ENCODE peak calls at places on chromosomes 2 and 18, in eight cellular contexts. One of them, this sample, is unnamed.
A peak's percentile ranks its signal among the peaks of the same experiment; 100 is the strongest.

GRCh38 chr18:39487932-39488331 is 1922.3 kb upstream of the CELF4 start:
- DNase-seq in stimulated activated naive CD8-positive, alpha-beta T cell treated with anti-CD3 and anti-CD28 coated beads, Interleukin-15, Interleukin-2, amounts not matched to agents 100 U/mL and 50 U/mL, for 24 hours: no peak
- DNase-seq in GM20000: no peak
- DNase-seq in naive thymus-derived CD8-positive, alpha-beta T cell: no peak
- DNase-seq in occipital lobe: no peak
- DNase-seq in mesothelial cell of epicardium: no peak
- DNase-seq in IMR-90: no peak
- DNase-seq in RWPE1: no peak
- DNase-seq in this sample: no peak

GRCh38 chr18:7645756-7646155 is 78.6 kb downstream of the PTPRM start:
- DNase-seq in stimulated activated naive CD8-positive, alpha-beta T cell treated with anti-CD3 and anti-CD28 coated beads, Interleukin-15, Interleukin-2, amounts not matched to agents 100 U/mL and 50 U/mL, for 24 hours: no peak
- DNase-seq in GM20000: no peak
- DNase-seq in naive thymus-derived CD8-positive, alpha-beta T cell: no peak
- DNase-seq in occipital lobe: no peak
- DNase-seq in mesothelial cell of epicardium: no peak
- DNase-seq in IMR-90: no peak
- DNase-seq in RWPE1: no peak
- DNase-seq in this sample: no peak

GRCh38 chr2:217698691-217699090 is 304.1 kb downstream of the TNS1 start:
- DNase-seq in stimulated activated naive CD8-positive, alpha-beta T cell treated with anti-CD3 and anti-CD28 coated beads, Interleukin-15, Interleukin-2, amounts not matched to agents 100 U/mL and 50 U/mL, for 24 hours: no peak
- DNase-seq in GM20000: no peak
- DNase-seq in naive thymus-derived CD8-positive, alpha-beta T cell: no peak
- DNase-seq in occipital lobe: no peak
- DNase-seq in mesothelial cell of epicardium: no peak
- DNase-seq in IMR-90: no peak
- DNase-seq in RWPE1: no peak
- DNase-seq in this sample: no peak

GRCh38 chr2:165070089-165070488 is 114.8 kb upstream of the SLC38A11 start:
- DNase-seq in stimulated activated naive CD8-positive, alpha-beta T cell treated with anti-CD3 and anti-CD28 coated beads, Interleukin-15, Interleukin-2, amounts not matched to agents 100 U/mL and 50 U/mL, for 24 hours: no peak
- DNase-seq in GM20000: no peak
- DNase-seq in naive thymus-derived CD8-positive, alpha-beta T cell: no peak
- DNase-seq in occipital lobe: no peak
- DNase-seq in mesothelial cell of epicardium: no peak
- DNase-seq in IMR-90: no peak
- DNase-seq in RWPE1: no peak
- DNase-seq in this sample: no peak

GRCh38 chr18:42544901-42545300 is 570.6 kb downstream of the RIT2 start:
- DNase-seq in stimulated activated naive CD8-positive, alpha-beta T cell treated with anti-CD3 and anti-CD28 coated beads, Interleukin-15, Interleukin-2, amounts not matched to agents 100 U/mL and 50 U/mL, for 24 hours: no peak
- DNase-seq in GM20000: no peak
- DNase-seq in naive thymus-derived CD8-positive, alpha-beta T cell: no peak
- DNase-seq in occipital lobe: no peak
- DNase-seq in mesothelial cell of epicardium: no peak
- DNase-seq in IMR-90: no peak
- DNase-seq in RWPE1: no peak
- DNase-seq in this sample: no peak

GRCh38 chr2:46950314-46950713 is 34.7 kb upstream of the MCFD2 start:
- DNase-seq in stimulated activated naive CD8-positive, alpha-beta T cell treated with anti-CD3 and anti-CD28 coated beads, Interleukin-15, Interleukin-2, amounts not matched to agents 100 U/mL and 50 U/mL, for 24 hours: no peak
- DNase-seq in GM20000: no peak
- DNase-seq in naive thymus-derived CD8-positive, alpha-beta T cell: no peak
- DNase-seq in occipital lobe: no peak
- DNase-seq in mesothelial cell of epicardium: no peak
- DNase-seq in IMR-90: no peak
- DNase-seq in RWPE1: no peak
- DNase-seq in this sample: no peak

GRCh38 chr2:98669675-98670074 is 61.3 kb downstream of the MGAT4A start:
- DNase-seq in stimulated activated naive CD8-positive, alpha-beta T cell treated with anti-CD3 and anti-CD28 coated beads, Interleukin-15, Interleukin-2, amounts not matched to agents 100 U/mL and 50 U/mL, for 24 hours: no peak
- DNase-seq in GM20000: no peak
- DNase-seq in naive thymus-derived CD8-positive, alpha-beta T cell: no peak
- DNase-seq in occipital lobe: no peak
- DNase-seq in mesothelial cell of epicardium: no peak
- DNase-seq in IMR-90: no peak
- DNase-seq in RWPE1: no peak
- DNase-seq in this sample: peak; percentile 39

GRCh38 chr2:140695163-140695562 is 1435.7 kb downstream of the LRP1B start:
- DNase-seq in stimulated activated naive CD8-positive, alpha-beta T cell treated with anti-CD3 and anti-CD28 coated beads, Interleukin-15, Interleukin-2, amounts not matched to agents 100 U/mL and 50 U/mL, for 24 hours: no peak
- DNase-seq in GM20000: no peak
- DNase-seq in naive thymus-derived CD8-positive, alpha-beta T cell: no peak
- DNase-seq in occipital lobe: peak; percentile 0
- DNase-seq in mesothelial cell of epicardium: no peak
- DNase-seq in IMR-90: peak; percentile 62
- DNase-seq in RWPE1: no peak
- DNase-seq in this sample: peak; percentile 39

GRCh38 chr2:203804070-203804469 is 63.5 kb upstream of the CTLA4 start:
- DNase-seq in stimulated activated naive CD8-positive, alpha-beta T cell treated with anti-CD3 and anti-CD28 coated beads, Interleukin-15, Interleukin-2, amounts not matched to agents 100 U/mL and 50 U/mL, for 24 hours: peak; percentile 59
- DNase-seq in GM20000: no peak
- DNase-seq in naive thymus-derived CD8-positive, alpha-beta T cell: no peak
- DNase-seq in occipital lobe: peak; percentile 47
- DNase-seq in mesothelial cell of epicardium: no peak
- DNase-seq in IMR-90: peak; percentile 96
- DNase-seq in RWPE1: no peak
- DNase-seq in this sample: peak; percentile 39

GRCh38 chr2:170492010-170492409 is 223.1 kb upstream of the SP5 start:
- DNase-seq in stimulated activated naive CD8-positive, alpha-beta T cell treated with anti-CD3 and anti-CD28 coated beads, Interleukin-15, Interleukin-2, amounts not matched to agents 100 U/mL and 50 U/mL, for 24 hours: no peak
- DNase-seq in GM20000: no peak
- DNase-seq in naive thymus-derived CD8-positive, alpha-beta T cell: no peak
- DNase-seq in occipital lobe: no peak
- DNase-seq in mesothelial cell of epicardium: no peak
- DNase-seq in IMR-90: no peak
- DNase-seq in RWPE1: no peak
- DNase-seq in this sample: no peak

GRCh38 chr18:49368876-49369440 is 91.5 kb downstream of the DYM start:
- DNase-seq in stimulated activated naive CD8-positive, alpha-beta T cell treated with anti-CD3 and anti-CD28 coated beads, Interleukin-15, Interleukin-2, amounts not matched to agents 100 U/mL and 50 U/mL, for 24 hours: no peak
- DNase-seq in GM20000: no peak
- DNase-seq in naive thymus-derived CD8-positive, alpha-beta T cell: no peak
- DNase-seq in occipital lobe: no peak
- DNase-seq in mesothelial cell of epicardium: no peak
- DNase-seq in IMR-90: no peak
- DNase-seq in RWPE1: peak; percentile 1
- DNase-seq in this sample: no peak

GRCh38 chr2:152242787-152243472 is 67.4 kb upstream of the STAM2 start:
- DNase-seq in stimulated activated naive CD8-positive, alpha-beta T cell treated with anti-CD3 and anti-CD28 coated beads, Interleukin-15, Interleukin-2, amounts not matched to agents 100 U/mL and 50 U/mL, for 24 hours: no peak
- DNase-seq in GM20000: no peak
- DNase-seq in naive thymus-derived CD8-positive, alpha-beta T cell: no peak
- DNase-seq in occipital lobe: no peak
- DNase-seq in mesothelial cell of epicardium: no peak
- DNase-seq in IMR-90: no peak
- DNase-seq in RWPE1: no peak
- DNase-seq in this sample: no peak

GRCh38 chr2:37875332-37875976 is 49.6 kb upstream of the RMDN2 start:
- DNase-seq in stimulated activated naive CD8-positive, alpha-beta T cell treated with anti-CD3 and anti-CD28 coated beads, Interleukin-15, Interleukin-2, amounts not matched to agents 100 U/mL and 50 U/mL, for 24 hours: no peak
- DNase-seq in GM20000: no peak
- DNase-seq in naive thymus-derived CD8-positive, alpha-beta T cell: no peak
- DNase-seq in occipital lobe: no peak
- DNase-seq in mesothelial cell of epicardium: no peak
- DNase-seq in IMR-90: no peak
- DNase-seq in RWPE1: no peak
- DNase-seq in this sample: no peak

GRCh38 chr2:3638456-3638810 is 19.6 kb upstream of the ALLC start:
- DNase-seq in stimulated activated naive CD8-positive, alpha-beta T cell treated with anti-CD3 and anti-CD28 coated beads, Interleukin-15, Interleukin-2, amounts not matched to agents 100 U/mL and 50 U/mL, for 24 hours: no peak
- DNase-seq in GM20000: no peak
- DNase-seq in naive thymus-derived CD8-positive, alpha-beta T cell: no peak
- DNase-seq in occipital lobe: no peak
- DNase-seq in mesothelial cell of epicardium: no peak
- DNase-seq in IMR-90: no peak
- DNase-seq in RWPE1: no peak
- DNase-seq in this sample: no peak

GRCh38 chr2:236631361-236632291 is 62.0 kb downstream of the ACKR3 start:
- DNase-seq in stimulated activated naive CD8-positive, alpha-beta T cell treated with anti-CD3 and anti-CD28 coated beads, Interleukin-15, Interleukin-2, amounts not matched to agents 100 U/mL and 50 U/mL, for 24 hours: no peak
- DNase-seq in GM20000: no peak
- DNase-seq in naive thymus-derived CD8-positive, alpha-beta T cell: no peak
- DNase-seq in occipital lobe: no peak
- DNase-seq in mesothelial cell of epicardium: peak; percentile 56
- DNase-seq in IMR-90: no peak
- DNase-seq in RWPE1: no peak
- DNase-seq in this sample: no peak

GRCh38 chr18:48119204-48119603 is 188.7 kb upstream of the SMAD2 start:
- DNase-seq in stimulated activated naive CD8-positive, alpha-beta T cell treated with anti-CD3 and anti-CD28 coated beads, Interleukin-15, Interleukin-2, amounts not matched to agents 100 U/mL and 50 U/mL, for 24 hours: no peak
- DNase-seq in GM20000: no peak
- DNase-seq in naive thymus-derived CD8-positive, alpha-beta T cell: no peak
- DNase-seq in occipital lobe: no peak
- DNase-seq in mesothelial cell of epicardium: no peak
- DNase-seq in IMR-90: no peak
- DNase-seq in RWPE1: no peak
- DNase-seq in this sample: peak; percentile 38

GRCh38 chr2:230258483-230258882 is 32.9 kb downstream of the SP140 start:
- DNase-seq in stimulated activated naive CD8-positive, alpha-beta T cell treated with anti-CD3 and anti-CD28 coated beads, Interleukin-15, Interleukin-2, amounts not matched to agents 100 U/mL and 50 U/mL, for 24 hours: no peak
- DNase-seq in GM20000: no peak
- DNase-seq in naive thymus-derived CD8-positive, alpha-beta T cell: no peak
- DNase-seq in occipital lobe: no peak
- DNase-seq in mesothelial cell of epicardium: no peak
- DNase-seq in IMR-90: no peak
- DNase-seq in RWPE1: no peak
- DNase-seq in this sample: no peak

GRCh38 chr2:228048838-228049490 is 132.5 kb downstream of the SPHKAP start:
- DNase-seq in stimulated activated naive CD8-positive, alpha-beta T cell treated with anti-CD3 and anti-CD28 coated beads, Interleukin-15, Interleukin-2, amounts not matched to agents 100 U/mL and 50 U/mL, for 24 hours: no peak
- DNase-seq in GM20000: peak; percentile 3
- DNase-seq in naive thymus-derived CD8-positive, alpha-beta T cell: no peak
- DNase-seq in occipital lobe: no peak
- DNase-seq in mesothelial cell of epicardium: no peak
- DNase-seq in IMR-90: peak; percentile 11
- DNase-seq in RWPE1: peak; percentile 71
- DNase-seq in this sample: peak; percentile 98

GRCh38 chr2:51662187-51662586 is 630.3 kb upstream of the NRXN1 start:
- DNase-seq in stimulated activated naive CD8-positive, alpha-beta T cell treated with anti-CD3 and anti-CD28 coated beads, Interleukin-15, Interleukin-2, amounts not matched to agents 100 U/mL and 50 U/mL, for 24 hours: no peak
- DNase-seq in GM20000: no peak
- DNase-seq in naive thymus-derived CD8-positive, alpha-beta T cell: no peak
- DNase-seq in occipital lobe: no peak
- DNase-seq in mesothelial cell of epicardium: no peak
- DNase-seq in IMR-90: no peak
- DNase-seq in RWPE1: no peak
- DNase-seq in this sample: no peak

GRCh38 chr2:119548516-119549120 is 4.4 kb downstream of the CFAP221 start:
- DNase-seq in stimulated activated naive CD8-positive, alpha-beta T cell treated with anti-CD3 and anti-CD28 coated beads, Interleukin-15, Interleukin-2, amounts not matched to agents 100 U/mL and 50 U/mL, for 24 hours: no peak
- DNase-seq in GM20000: no peak
- DNase-seq in naive thymus-derived CD8-positive, alpha-beta T cell: no peak
- DNase-seq in occipital lobe: no peak
- DNase-seq in mesothelial cell of epicardium: no peak
- DNase-seq in IMR-90: no peak
- DNase-seq in RWPE1: no peak
- DNase-seq in this sample: no peak

This sample was measured in bronchial epithelial cell.